ENCODE peak calls at places on chromosomes 6 and 20, in ten cellular contexts. One of them, this sample, is unnamed. For H3K36me3, the result is how much of the 10 kb centered on the place peaks cover.

GRCh38 chr6:153852481-153852880 is 186.6 kb upstream of the OPRM1 start:
- DNase-seq in SK-N-SH: no peak
- DNase-seq in stomach: no peak
- DNase-seq in Panc1: no peak
- DNase-seq in K562: no peak
- DNase-seq in GM23338: no peak
- DNase-seq in spleen: no peak
- DNase-seq in HCT116: no peak
- DNase-seq in transverse colon: no peak
- DNase-seq in GM12878: no peak
- DNase-seq in this sample: no peak

GRCh38 chr6:138443979-138444378 is 40.0 kb downstream of the HEBP2 start:
- DNase-seq in SK-N-SH: no peak
- DNase-seq in transverse colon: no peak
- DNase-seq in HCT116: no peak
- DNase-seq in K562: no peak
- DNase-seq in Panc1: no peak
- DNase-seq in stomach: no peak
- DNase-seq in GM12878: no peak
- DNase-seq in spleen: no peak
- DNase-seq in GM23338: no peak
- DNase-seq in this sample: no peak

GRCh38 chr6:15626878-15627683 is 35.7 kb downstream of the DTNBP1 start:
- DNase-seq in GM23338: no peak
- DNase-seq in Panc1: no peak
- DNase-seq in spleen: no peak
- DNase-seq in GM12878: no peak
- DNase-seq in transverse colon: no peak
- DNase-seq in stomach: no peak
- DNase-seq in K562: peak
- DNase-seq in HCT116: no peak
- DNase-seq in SK-N-SH: peak
- DNase-seq in this sample: no peak

GRCh38 chr20:59939879-59940128 is 301 bp downstream of the PPP1R3D start:
- DNase-seq in SK-N-SH: peak
- DNase-seq in stomach: peak
- DNase-seq in GM23338: no peak
- DNase-seq in Panc1: no peak
- DNase-seq in GM12878: no peak
- DNase-seq in spleen: peak
- DNase-seq in HCT116: no peak
- DNase-seq in K562: peak
- DNase-seq in transverse colon: peak
- DNase-seq in this sample: no peak

GRCh38 chr20:3595541-3595940 is 67.7 kb downstream of the GFRA4 start:
- DNase-seq in GM12878: no peak
- DNase-seq in GM23338: peak
- DNase-seq in K562: no peak
- DNase-seq in spleen: no peak
- DNase-seq in HCT116: no peak
- DNase-seq in stomach: no peak
- DNase-seq in transverse colon: no peak
- DNase-seq in Panc1: no peak
- DNase-seq in SK-N-SH: no peak
- DNase-seq in this sample: no peak

GRCh38 chr20:63828951-63829350 is 2.1 kb downstream of the ZBTB46 start:
- DNase-seq in K562: no peak
- DNase-seq in GM12878: no peak
- DNase-seq in SK-N-SH: no peak
- DNase-seq in stomach: no peak
- DNase-seq in GM23338: no peak
- DNase-seq in HCT116: no peak
- DNase-seq in spleen: no peak
- DNase-seq in Panc1: no peak
- DNase-seq in transverse colon: no peak
- DNase-seq in this sample: no peak

GRCh38 chr20:10857362-10858070 is 183.7 kb upstream of the JAG1 start:
- DNase-seq in GM23338: no peak
- DNase-seq in K562: no peak
- DNase-seq in GM12878: no peak
- DNase-seq in stomach: no peak
- DNase-seq in spleen: no peak
- DNase-seq in Panc1: no peak
- DNase-seq in transverse colon: peak
- DNase-seq in SK-N-SH: no peak
- DNase-seq in HCT116: no peak
- DNase-seq in this sample: no peak

GRCh38 chr6:7644394-7644793 is 54.4 kb downstream of the SNRNP48 start:
- DNase-seq in transverse colon: peak
- DNase-seq in Panc1: no peak
- DNase-seq in spleen: no peak
- DNase-seq in HCT116: no peak
- DNase-seq in SK-N-SH: no peak
- DNase-seq in K562: no peak
- DNase-seq in stomach: no peak
- DNase-seq in GM12878: no peak
- DNase-seq in GM23338: no peak
- DNase-seq in this sample: no peak

GRCh38 chr6:9437836-9438235 is 977.0 kb downstream of the TFAP2A start:
- DNase-seq in spleen: no peak
- DNase-seq in HCT116: no peak
- DNase-seq in Panc1: no peak
- DNase-seq in GM23338: no peak
- DNase-seq in K562: no peak
- DNase-seq in SK-N-SH: no peak
- DNase-seq in transverse colon: no peak
- DNase-seq in stomach: no peak
- DNase-seq in GM12878: no peak
- DNase-seq in this sample: no peak

GRCh38 chr20:45465492-45466266 is 3.9 kb upstream of the WFDC2 start:
- DNase-seq in transverse colon: peak
- DNase-seq in Panc1: no peak
- DNase-seq in SK-N-SH: no peak
- DNase-seq in HCT116: no peak
- DNase-seq in K562: no peak
- DNase-seq in stomach: no peak
- DNase-seq in spleen: no peak
- DNase-seq in GM12878: no peak
- DNase-seq in GM23338: peak
- DNase-seq in this sample: no peak

GRCh38 chr6:149861603-149862423 is 2.3 kb downstream of the LRP11 start:
- DNase-seq in transverse colon: no peak
- DNase-seq in Panc1: no peak
- DNase-seq in GM12878: no peak
- DNase-seq in HCT116: no peak
- DNase-seq in stomach: no peak
- DNase-seq in K562: no peak
- DNase-seq in SK-N-SH: no peak
- DNase-seq in GM23338: no peak
- DNase-seq in spleen: no peak
- DNase-seq in this sample: no peak

GRCh38 chr6:4350571-4351505 is 215.5 kb upstream of the ECI2 start:
- DNase-seq in GM23338: no peak
- DNase-seq in transverse colon: no peak
- DNase-seq in HCT116: no peak
- DNase-seq in GM12878: no peak
- DNase-seq in spleen: no peak
- DNase-seq in SK-N-SH: no peak
- DNase-seq in K562: no peak
- DNase-seq in Panc1: no peak
- DNase-seq in stomach: no peak
- DNase-seq in this sample: no peak
- TF ChIP-seq POLR2AphosphoS5 in GM23338: no peak
- TF ChIP-seq POLR2AphosphoS5 in transverse colon: peak
- TF ChIP-seq POLR2AphosphoS5 in HCT116: no peak
- TF ChIP-seq POLR2AphosphoS5 in GM12878: no peak
- TF ChIP-seq POLR2AphosphoS5 in spleen: peak
- TF ChIP-seq POLR2AphosphoS5 in SK-N-SH: no peak
- TF ChIP-seq POLR2AphosphoS5 in K562: no peak
- TF ChIP-seq POLR2AphosphoS5 in Panc1: no peak
- TF ChIP-seq POLR2AphosphoS5 in stomach: no peak
- TF ChIP-seq POLR2AphosphoS5 in this sample: no peak

DNA sequence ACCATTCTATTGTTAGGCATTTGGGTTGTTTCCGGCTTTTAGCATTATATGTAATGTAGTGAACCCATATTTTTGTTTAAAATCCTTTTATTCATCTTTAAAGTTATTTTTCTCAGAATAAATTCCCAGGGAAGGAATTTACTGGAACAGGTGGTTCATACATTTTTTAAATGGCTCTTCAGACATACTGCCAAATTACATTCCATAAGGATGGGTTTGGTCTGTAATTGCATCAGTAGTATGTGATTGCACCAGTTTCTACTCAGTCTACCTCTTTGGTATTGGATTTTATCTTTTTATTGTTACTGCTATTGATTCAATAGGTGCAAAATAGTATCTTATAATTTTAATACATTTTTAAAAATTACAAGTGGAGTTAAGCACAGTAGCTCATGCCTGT is 27.2 kb downstream of the BRPF3 start:
- DNase-seq in HCT116: no peak
- DNase-seq in Panc1: no peak
- DNase-seq in GM23338: no peak
- DNase-seq in SK-N-SH: no peak
- DNase-seq in stomach: no peak
- DNase-seq in spleen: no peak
- DNase-seq in transverse colon: no peak
- DNase-seq in K562: no peak
- DNase-seq in GM12878: no peak
- DNase-seq in this sample: no peak
- H3K36me3 ChIP-seq in HCT116: under half
- H3K36me3 ChIP-seq in Panc1: under half
- H3K36me3 ChIP-seq in GM23338: under half
- H3K36me3 ChIP-seq in SK-N-SH: half or more
- H3K36me3 ChIP-seq in stomach: under half
- H3K36me3 ChIP-seq in spleen: under half
- H3K36me3 ChIP-seq in transverse colon: under half
- H3K36me3 ChIP-seq in K562: under half
- H3K36me3 ChIP-seq in GM12878: under half
- H3K36me3 ChIP-seq in this sample: under half

GRCh38 chr6:88840806-88841539 is 122.4 kb downstream of the RNGTT start:
- DNase-seq in GM23338: no peak
- DNase-seq in HCT116: no peak
- DNase-seq in GM12878: no peak
- DNase-seq in transverse colon: no peak
- DNase-seq in stomach: no peak
- DNase-seq in spleen: no peak
- DNase-seq in SK-N-SH: no peak
- DNase-seq in K562: no peak
- DNase-seq in Panc1: no peak
- DNase-seq in this sample: no peak

GRCh38 chr6:88840289-88840688 is 123.1 kb downstream of the RNGTT start:
- DNase-seq in spleen: no peak
- DNase-seq in transverse colon: no peak
- DNase-seq in HCT116: no peak
- DNase-seq in SK-N-SH: no peak
- DNase-seq in stomach: no peak
- DNase-seq in K562: no peak
- DNase-seq in GM12878: no peak
- DNase-seq in Panc1: no peak
- DNase-seq in GM23338: no peak
- DNase-seq in this sample: no peak

GRCh38 chr6:88839280-88839679 is 124.1 kb downstream of the RNGTT start:
- DNase-seq in HCT116: no peak
- DNase-seq in spleen: no peak
- DNase-seq in SK-N-SH: no peak
- DNase-seq in GM12878: no peak
- DNase-seq in Panc1: no peak
- DNase-seq in GM23338: no peak
- DNase-seq in stomach: no peak
- DNase-seq in transverse colon: no peak
- DNase-seq in K562: no peak
- DNase-seq in this sample: no peak

GRCh38 chr6:88842320-88842719 is 121.1 kb downstream of the RNGTT start:
- DNase-seq in transverse colon: no peak
- DNase-seq in spleen: no peak
- DNase-seq in K562: no peak
- DNase-seq in GM12878: no peak
- DNase-seq in Panc1: no peak
- DNase-seq in SK-N-SH: no peak
- DNase-seq in stomach: no peak
- DNase-seq in GM23338: no peak
- DNase-seq in HCT116: no peak
- DNase-seq in this sample: no peak

DNA sequence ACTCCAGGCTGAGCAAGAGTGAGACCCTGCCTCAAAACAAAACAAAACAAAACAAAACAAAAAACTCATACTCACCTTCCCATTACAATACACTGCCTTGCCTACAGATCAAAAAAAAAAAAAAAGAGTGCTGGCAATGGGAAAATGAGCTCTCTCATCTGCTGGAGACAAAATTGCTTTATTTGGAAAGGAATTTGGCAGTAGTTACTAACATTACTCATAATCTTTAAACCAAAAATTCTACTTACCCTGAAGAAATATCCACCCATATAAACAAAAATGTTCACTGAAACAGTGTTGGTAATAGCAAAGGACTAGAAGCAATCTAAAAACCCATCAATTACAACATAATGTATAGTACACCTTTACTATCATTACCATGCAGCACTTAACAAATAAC is 120.4 kb downstream of the RNGTT start:
- DNase-seq in GM12878: no peak
- DNase-seq in stomach: no peak
- DNase-seq in spleen: no peak
- DNase-seq in Panc1: no peak
- DNase-seq in SK-N-SH: no peak
- DNase-seq in K562: no peak
- DNase-seq in HCT116: no peak
- DNase-seq in GM23338: no peak
- DNase-seq in transverse colon: no peak
- DNase-seq in this sample: no peak
- TF ChIP-seq POLR2AphosphoS5 in GM12878: no peak
- TF ChIP-seq POLR2AphosphoS5 in stomach: no peak
- TF ChIP-seq POLR2AphosphoS5 in spleen: no peak
- TF ChIP-seq POLR2AphosphoS5 in Panc1: no peak
- TF ChIP-seq POLR2AphosphoS5 in SK-N-SH: no peak
- TF ChIP-seq POLR2AphosphoS5 in K562: no peak
- TF ChIP-seq POLR2AphosphoS5 in HCT116: no peak
- TF ChIP-seq POLR2AphosphoS5 in GM23338: no peak
- TF ChIP-seq POLR2AphosphoS5 in transverse colon: no peak
- TF ChIP-seq POLR2AphosphoS5 in this sample: no peak

DNA sequence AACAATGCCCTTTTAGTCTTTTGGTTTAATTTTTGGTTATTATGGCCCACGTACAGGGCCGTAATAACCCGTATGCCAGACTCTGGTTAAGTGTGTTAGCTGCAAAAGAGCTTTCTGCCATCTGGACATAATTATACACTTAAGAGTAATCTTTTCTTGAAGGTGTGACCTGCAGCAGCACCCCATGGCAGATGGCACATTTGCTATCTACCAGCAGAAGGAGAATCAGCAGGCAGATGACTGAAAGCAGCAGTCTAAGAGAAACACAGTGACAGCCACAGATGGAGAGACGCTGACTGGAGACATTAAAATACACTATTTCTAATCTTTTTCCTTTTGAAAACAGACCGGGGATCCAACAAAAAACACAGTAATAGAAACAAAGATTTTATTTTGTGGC is 18.7 kb downstream of the ASF1A start:
- DNase-seq in K562: no peak
- DNase-seq in SK-N-SH: peak
- DNase-seq in GM12878: no peak
- DNase-seq in Panc1: no peak
- DNase-seq in GM23338: no peak
- DNase-seq in spleen: no peak
- DNase-seq in HCT116: no peak
- DNase-seq in transverse colon: no peak
- DNase-seq in stomach: no peak
- DNase-seq in this sample: no peak
- H3K36me3 ChIP-seq in K562: half or more
- H3K36me3 ChIP-seq in SK-N-SH: half or more
- H3K36me3 ChIP-seq in GM12878: under half
- H3K36me3 ChIP-seq in Panc1: half or more
- H3K36me3 ChIP-seq in GM23338: under half
- H3K36me3 ChIP-seq in spleen: under half
- H3K36me3 ChIP-seq in HCT116: under half
- H3K36me3 ChIP-seq in transverse colon: under half
- H3K36me3 ChIP-seq in stomach: under half
- H3K36me3 ChIP-seq in this sample: under half

This sample was measured in breast epithelium.